ENCODE peak calls at places on chromosomes 16 and 17, in six cellular contexts. One of them, this sample, is unnamed.

GRCh38 chr16:78396046-78396445 is 296.6 kb downstream of the WWOX start:
- DNase-seq in NCI-H460: no peak
- DNase-seq in ELR: peak
- DNase-seq in GM03348: no peak
- DNase-seq in cardiac fibroblast: no peak
- DNase-seq in NCI-H2081: no peak
- DNase-seq in this sample: no peak

GRCh38 chr17:38705803-38706624 is 941 bp downstream of the MLLT6 start:
- DNase-seq in GM03348: peak
- DNase-seq in NCI-H460: no peak
- DNase-seq in cardiac fibroblast: peak
- DNase-seq in NCI-H2081: peak
- DNase-seq in ELR: peak
- DNase-seq in this sample: peak

GRCh38 chr16:19601083-19601976 is 45.8 kb downstream of the VPS35L start:
- DNase-seq in cardiac fibroblast: peak
- DNase-seq in NCI-H460: peak
- DNase-seq in NCI-H2081: peak
- DNase-seq in GM03348: peak
- DNase-seq in ELR: peak
- DNase-seq in this sample: peak

GRCh38 chr17:33888455-33888854 is 366.6 kb upstream of the CCL2 start:
- DNase-seq in ELR: no peak
- DNase-seq in cardiac fibroblast: no peak
- DNase-seq in NCI-H460: no peak
- DNase-seq in GM03348: no peak
- DNase-seq in NCI-H2081: no peak
- DNase-seq in this sample: no peak

GRCh38 chr16:52555572-52555971 is 8.6 kb upstream of the TOX3 start:
- DNase-seq in GM03348: no peak
- DNase-seq in NCI-H2081: no peak
- DNase-seq in NCI-H460: no peak
- DNase-seq in ELR: no peak
- DNase-seq in cardiac fibroblast: no peak
- DNase-seq in this sample: no peak

GRCh38 chr17:64118452-64118979 is 11.4 kb downstream of the ERN1 start:
- DNase-seq in cardiac fibroblast: peak
- DNase-seq in ELR: peak
- DNase-seq in NCI-H2081: peak
- DNase-seq in GM03348: peak
- DNase-seq in NCI-H460: no peak
- DNase-seq in this sample: no peak

GRCh38 chr16:3007059-3007956 is 5.4 kb upstream of the CLDN9 start:
- DNase-seq in NCI-H460: no peak
- DNase-seq in GM03348: no peak
- DNase-seq in cardiac fibroblast: no peak
- DNase-seq in ELR: no peak
- DNase-seq in NCI-H2081: no peak
- DNase-seq in this sample: no peak

GRCh38 chr17:77329741-77330531 is 189.2 kb downstream of the SEC14L1 start:
- DNase-seq in ELR: no peak
- DNase-seq in cardiac fibroblast: no peak
- DNase-seq in GM03348: no peak
- DNase-seq in NCI-H460: no peak
- DNase-seq in NCI-H2081: no peak
- DNase-seq in this sample: no peak

GRCh38 chr16:28155293-28155692 is 56.5 kb downstream of the XPO6 start:
- DNase-seq in NCI-H2081: no peak
- DNase-seq in cardiac fibroblast: no peak
- DNase-seq in ELR: no peak
- DNase-seq in GM03348: no peak
- DNase-seq in NCI-H460: no peak
- DNase-seq in this sample: no peak

GRCh38 chr16:54657709-54658102 is 273.0 kb upstream of the IRX5 start:
- DNase-seq in NCI-H2081: no peak
- DNase-seq in cardiac fibroblast: no peak
- DNase-seq in GM03348: no peak
- DNase-seq in NCI-H460: no peak
- DNase-seq in ELR: no peak
- DNase-seq in this sample: no peak

GRCh38 chr17:63039899-63040602 is 74.0 kb downstream of the TANC2 start:
- DNase-seq in NCI-H2081: no peak
- DNase-seq in ELR: peak
- DNase-seq in NCI-H460: peak
- DNase-seq in cardiac fibroblast: peak
- DNase-seq in GM03348: peak
- DNase-seq in this sample: no peak

GRCh38 chr17:16013943-16014407 is 14.4 kb downstream of the TTC19 start:
- DNase-seq in GM03348: peak
- DNase-seq in ELR: peak
- DNase-seq in cardiac fibroblast: peak
- DNase-seq in NCI-H460: peak
- DNase-seq in NCI-H2081: no peak
- DNase-seq in this sample: peak

GRCh38 chr17:75524971-75525805 is at the start of gene LLGL2:
- DNase-seq in ELR: peak
- DNase-seq in NCI-H2081: peak
- DNase-seq in NCI-H460: peak
- DNase-seq in cardiac fibroblast: peak
- DNase-seq in GM03348: peak
- DNase-seq in this sample: peak

GRCh38 chr16:88378401-88378800 is 4.4 kb upstream of the ZNF469 start:
- DNase-seq in NCI-H2081: no peak
- DNase-seq in ELR: no peak
- DNase-seq in NCI-H460: no peak
- DNase-seq in GM03348: no peak
- DNase-seq in cardiac fibroblast: no peak
- DNase-seq in this sample: no peak

GRCh38 chr17:56292628-56293027 is 139.4 kb downstream of the ANKFN1 start:
- DNase-seq in cardiac fibroblast: peak
- DNase-seq in NCI-H2081: no peak
- DNase-seq in NCI-H460: no peak
- DNase-seq in ELR: peak
- DNase-seq in GM03348: no peak
- DNase-seq in this sample: no peak

GRCh38 chr16:70680495-70681381 is 5.1 kb downstream of the MTSS2 start:
- DNase-seq in NCI-H2081: no peak
- DNase-seq in NCI-H460: no peak
- DNase-seq in ELR: no peak
- DNase-seq in cardiac fibroblast: no peak
- DNase-seq in GM03348: no peak
- DNase-seq in this sample: no peak

GRCh38 chr17:27340990-27341595 is 47.2 kb downstream of the WSB1 start:
- DNase-seq in GM03348: no peak
- DNase-seq in ELR: no peak
- DNase-seq in NCI-H2081: no peak
- DNase-seq in cardiac fibroblast: no peak
- DNase-seq in NCI-H460: no peak
- DNase-seq in this sample: no peak

GRCh38 chr16:927406-927805 is 43.4 kb downstream of the LMF1 start:
- DNase-seq in cardiac fibroblast: no peak
- DNase-seq in ELR: no peak
- DNase-seq in NCI-H460: no peak
- DNase-seq in NCI-H2081: no peak
- DNase-seq in GM03348: no peak
- DNase-seq in this sample: no peak

GRCh38 chr17:49968380-49969133 is 433 bp upstream of the DLX4 start:
- DNase-seq in GM03348: peak
- DNase-seq in cardiac fibroblast: peak
- DNase-seq in ELR: peak
- DNase-seq in NCI-H2081: peak
- DNase-seq in NCI-H460: peak
- DNase-seq in this sample: peak

GRCh38 chr17:41519501-41520224 is 973 bp upstream of the KRT15 start:
- DNase-seq in GM03348: no peak
- DNase-seq in cardiac fibroblast: no peak
- DNase-seq in NCI-H460: no peak
- DNase-seq in ELR: no peak
- DNase-seq in NCI-H2081: peak
- DNase-seq in this sample: no peak

GRCh38 chr17:41664587-41665565 is 23.8 kb upstream of the EIF1 start:
- DNase-seq in NCI-H2081: no peak
- DNase-seq in ELR: no peak
- DNase-seq in GM03348: no peak
- DNase-seq in cardiac fibroblast: no peak
- DNase-seq in NCI-H460: no peak
- DNase-seq in this sample: no peak

GRCh38 chr17:75003070-75003956 is 9.2 kb upstream of the MRPL58 start:
- DNase-seq in ELR: no peak
- DNase-seq in NCI-H2081: no peak
- DNase-seq in cardiac fibroblast: no peak
- DNase-seq in NCI-H460: no peak
- DNase-seq in GM03348: no peak
- DNase-seq in this sample: no peak

GRCh38 chr16:88376053-88376834 is 6.5 kb upstream of the ZNF469 start:
- DNase-seq in cardiac fibroblast: no peak
- DNase-seq in GM03348: no peak
- DNase-seq in ELR: no peak
- DNase-seq in NCI-H2081: no peak
- DNase-seq in NCI-H460: no peak
- DNase-seq in this sample: no peak

GRCh38 chr16:60929-61878 is 7.6 kb downstream of the SNRNP25 start:
- DNase-seq in cardiac fibroblast: no peak
- DNase-seq in GM03348: no peak
- DNase-seq in NCI-H460: no peak
- DNase-seq in ELR: no peak
- DNase-seq in NCI-H2081: peak
- DNase-seq in this sample: no peak

GRCh38 chr17:45849536-45849990 is 4.9 kb downstream of the SPPL2C start:
- DNase-seq in GM03348: no peak
- DNase-seq in NCI-H460: no peak
- DNase-seq in NCI-H2081: no peak
- DNase-seq in ELR: no peak
- DNase-seq in cardiac fibroblast: no peak
- DNase-seq in this sample: no peak

GRCh38 chr17:514584-514983 is 162.0 kb upstream of the RPH3AL start:
- DNase-seq in NCI-H2081: no peak
- DNase-seq in cardiac fibroblast: no peak
- DNase-seq in ELR: no peak
- DNase-seq in NCI-H460: no peak
- DNase-seq in GM03348: no peak
- DNase-seq in this sample: no peak

GRCh38 chr17:40791116-40791515 is 8.6 kb downstream of the KRT28 start:
- DNase-seq in ELR: no peak
- DNase-seq in cardiac fibroblast: no peak
- DNase-seq in NCI-H2081: no peak
- DNase-seq in NCI-H460: no peak
- DNase-seq in GM03348: peak
- DNase-seq in this sample: no peak

GRCh38 chr17:47982091-47982617 is 11.2 kb downstream of the CDK5RAP3 start:
- DNase-seq in GM03348: no peak
- DNase-seq in NCI-H460: no peak
- DNase-seq in NCI-H2081: no peak
- DNase-seq in ELR: no peak
- DNase-seq in cardiac fibroblast: no peak
- DNase-seq in this sample: no peak

GRCh38 chr17:35486920-35487727 is 38.6 kb upstream of the SLFN13 start:
- DNase-seq in cardiac fibroblast: peak
- DNase-seq in ELR: peak
- DNase-seq in GM03348: peak
- DNase-seq in NCI-H2081: no peak
- DNase-seq in NCI-H460: no peak
- DNase-seq in this sample: no peak

GRCh38 chr16:53131363-53132071 is 76.7 kb downstream of the CHD9 start:
- DNase-seq in ELR: peak
- DNase-seq in cardiac fibroblast: peak
- DNase-seq in GM03348: peak
- DNase-seq in NCI-H460: peak
- DNase-seq in NCI-H2081: no peak
- DNase-seq in this sample: peak

GRCh38 chr17:9905902-9906301 is 831 bp upstream of the RCVRN start:
- DNase-seq in NCI-H2081: no peak
- DNase-seq in GM03348: peak
- DNase-seq in cardiac fibroblast: no peak
- DNase-seq in NCI-H460: peak
- DNase-seq in ELR: peak
- DNase-seq in this sample: no peak

GRCh38 chr16:31451681-31452351 is 7.5 kb upstream of the ARMC5 start:
- DNase-seq in NCI-H2081: no peak
- DNase-seq in cardiac fibroblast: peak
- DNase-seq in ELR: peak
- DNase-seq in GM03348: peak
- DNase-seq in NCI-H460: peak
- DNase-seq in this sample: no peak

GRCh38 chr17:50033316-50033715 is 22.6 kb upstream of the ITGA3 start:
- DNase-seq in ELR: no peak
- DNase-seq in NCI-H2081: no peak
- DNase-seq in cardiac fibroblast: peak
- DNase-seq in NCI-H460: no peak
- DNase-seq in GM03348: no peak
- DNase-seq in this sample: no peak

GRCh38 chr16:64846966-64847365 is 274.9 kb downstream of the CDH11 start:
- DNase-seq in NCI-H2081: no peak
- DNase-seq in cardiac fibroblast: no peak
- DNase-seq in ELR: no peak
- DNase-seq in GM03348: no peak
- DNase-seq in NCI-H460: no peak
- DNase-seq in this sample: no peak

GRCh38 chr17:48294989-48295892 is 134.8 kb downstream of the SKAP1 start:
- DNase-seq in GM03348: no peak
- DNase-seq in NCI-H460: no peak
- DNase-seq in ELR: peak
- DNase-seq in cardiac fibroblast: peak
- DNase-seq in NCI-H2081: no peak
- DNase-seq in this sample: peak

GRCh38 chr17:48814504-48814903 is 2.5 kb downstream of the TTLL6 start:
- DNase-seq in cardiac fibroblast: peak
- DNase-seq in ELR: peak
- DNase-seq in NCI-H2081: peak
- DNase-seq in NCI-H460: peak
- DNase-seq in GM03348: peak
- DNase-seq in this sample: peak